ENCODE peak calls at places on chromosome 9, in five cellular contexts. X, C, O, H and I are unnamed samples.

GRCh38 chr9:33209394-33209793 is 30.6 kb upstream of the SPINK4 start:
- DNase-seq in C (no peak), X (no peak), H (no peak), O (no peak), I (no peak)

GRCh38 chr9:98805506-98806272 is 1.8 kb upstream of the GALNT12 start:
- DNase-seq in X (no peak), H (no peak), C (peak), O (peak), I (no peak)

GRCh38 chr9:73441223-73441622 is 289.6 kb downstream of the ANXA1 start:
- DNase-seq in C (no peak), O (no peak), H (no peak), X (no peak), I (no peak)

GRCh38 chr9:108620767-108621166 is 235.0 kb downstream of the ACTL7B start:
- DNase-seq in C (peak), O (peak), X (no peak), H (no peak), I (peak)

GRCh38 chr9:131020388-131020787 is 11.4 kb downstream of the LAMC3 start:
- DNase-seq in X (peak), O (peak), H (no peak), C (peak), I (peak)

GRCh38 chr9:41229408-41230401 is 40.6 kb upstream of the ZNG1F start:
- DNase-seq in H (no peak), X (no peak), C (peak), O (peak), I (peak)

GRCh38 chr9:127637322-127637847 is 25.3 kb downstream of the STXBP1 start:
- DNase-seq in H (peak), C (peak), X (peak), O (peak), I (peak)

GRCh38 chr9:97315550-97315949 is 8.1 kb downstream of the CCDC180 start:
- DNase-seq in H (no peak), O (peak), C (peak), X (peak), I (no peak)

GRCh38 chr9:4417578-4418325 is 72.5 kb upstream of the SLC1A1 start:
- DNase-seq in O (peak), H (no peak), X (peak), C (peak), I (no peak)

GRCh38 chr9:137167752-137168574 is 1.9 kb downstream of the LRRC26 start:
- DNase-seq in H (no peak), X (no peak), C (no peak), O (no peak), I (no peak)

GRCh38 chr9:137170486-137171148 is 766 bp upstream of the LRRC26 start:
- DNase-seq in C (no peak), X (no peak), H (no peak), O (no peak), I (no peak)

GRCh38 chr9:137169764-137170460 is at the start of gene LRRC26:
- DNase-seq in H (no peak), X (no peak), O (no peak), C (no peak), I (no peak)

GRCh38 chr9:137168575-137168906 is 1.3 kb downstream of the LRRC26 start:
- DNase-seq in H (no peak), O (no peak), C (no peak), X (no peak), I (no peak)

DNA sequence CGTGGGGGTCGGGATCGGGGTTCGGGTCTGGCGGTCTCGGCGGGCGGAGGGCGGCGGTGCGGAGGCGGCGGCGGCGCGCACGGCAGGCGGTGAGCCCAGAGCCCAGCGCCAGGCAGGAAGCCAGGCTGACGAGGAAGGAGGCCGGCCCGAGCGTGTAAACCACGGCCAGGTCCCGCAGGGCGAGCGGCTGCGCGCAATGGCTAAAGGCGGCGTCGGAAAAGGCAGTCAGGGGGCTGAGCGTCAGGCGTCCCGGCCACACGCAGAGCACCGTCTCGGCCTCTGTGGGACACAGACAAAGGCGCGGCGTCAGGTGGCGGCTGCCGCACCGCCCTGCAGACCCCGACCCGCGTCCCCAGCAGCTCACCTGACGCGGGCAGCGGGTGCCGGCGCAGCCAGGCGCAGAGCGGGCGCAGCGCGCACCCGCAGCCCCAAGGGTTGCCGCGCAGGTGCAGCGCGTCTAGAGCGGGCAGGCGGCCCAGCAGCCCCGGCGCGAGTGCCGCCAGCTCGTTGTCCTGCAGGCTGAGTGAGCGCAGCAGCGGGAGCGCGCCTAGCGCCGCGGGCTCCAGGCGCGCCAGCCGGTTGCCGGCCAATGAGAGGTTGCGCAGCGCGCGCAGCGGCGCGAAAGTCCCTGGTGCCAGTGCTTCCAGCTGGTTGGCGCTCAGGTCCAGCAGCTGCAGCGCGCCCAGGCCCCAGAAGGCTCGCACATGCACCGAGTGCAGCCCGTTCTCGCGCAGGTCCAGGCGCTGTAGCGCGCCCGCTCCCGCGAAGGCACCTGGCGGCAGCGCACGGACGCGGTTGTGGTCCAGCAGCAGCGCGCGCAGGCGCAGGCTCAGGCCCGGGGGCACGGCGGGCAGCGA is 716 bp downstream of the LRRC26 start:
- DNase-seq in X (no peak), C (peak), H (no peak), O (peak), I (peak)
- H3K4me3 ChIP-seq in X (no peak), C (no peak), H (peak), O (no peak), I (no peak)

GRCh38 chr9:37992924-37993349 is 76.1 kb downstream of the SHB start:
- DNase-seq in O (no peak), X (no peak), H (no peak), C (no peak), I (no peak)
- TF ChIP-seq CTCF in O (no peak), X (no peak), H (no peak), C (no peak), I (no peak)

DNA sequence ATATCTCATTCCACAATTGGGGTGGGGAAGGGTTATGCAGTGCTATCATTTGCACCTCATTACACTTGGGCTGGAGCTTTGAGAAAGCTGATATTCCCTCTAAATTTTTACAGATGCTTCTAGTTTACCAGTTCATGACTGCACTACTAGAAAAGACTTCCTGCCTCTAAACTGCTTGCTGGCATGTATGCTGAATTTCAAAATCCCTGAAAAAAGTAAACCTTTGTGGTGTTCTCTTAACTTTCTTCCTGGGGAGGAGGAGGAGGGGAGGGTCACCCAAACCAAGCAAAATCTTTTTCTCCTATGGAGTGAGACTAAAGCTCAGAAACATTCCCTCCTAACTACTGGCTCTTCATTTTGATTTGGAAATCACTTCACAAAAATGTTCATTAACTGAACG is 45.1 kb downstream of the BNC2 start:
- DNase-seq in C (peak), H (peak), O (peak), X (peak), I (peak)
- H3K4me3 ChIP-seq in C (no peak), H (peak), O (peak), X (no peak), I (no peak)

GRCh38 chr9:101463397-101463796 is 27.8 kb upstream of the ALDOB start:
- DNase-seq in O (peak), H (no peak), X (no peak), C (peak), I (peak)

GRCh38 chr9:101468116-101468515 is 32.5 kb upstream of the ALDOB start:
- DNase-seq in H (no peak), O (no peak), X (no peak), C (no peak), I (no peak)

GRCh38 chr9:101466863-101467262 is 31.3 kb upstream of the ALDOB start:
- DNase-seq in X (no peak), H (no peak), O (no peak), C (no peak), I (no peak)

GRCh38 chr9:101467690-101468089 is 32.1 kb upstream of the ALDOB start:
- DNase-seq in O (no peak), C (no peak), X (no peak), H (no peak), I (no peak)

GRCh38 chr9:101465330-101465915 is 29.8 kb upstream of the ALDOB start:
- DNase-seq in X (peak), C (peak), H (peak), O (peak), I (peak)
- TF ChIP-seq CTCF in X (peak), C (peak), H (peak), O (peak), I (peak)

GRCh38 chr9:132784286-132784820 is 93.7 kb downstream of the AK8 start:
- DNase-seq in O (no peak), H (no peak), X (no peak), C (no peak), I (no peak)

GRCh38 chr9:132787748-132788159 is 90.3 kb downstream of the AK8 start:
- DNase-seq in X (no peak), O (no peak), C (no peak), H (no peak), I (no peak)

GRCh38 chr9:132791699-132792240 is 86.3 kb downstream of the AK8 start:
- DNase-seq in C (no peak), O (no peak), H (no peak), X (no peak), I (no peak)

GRCh38 chr9:132789706-132790105 is 88.4 kb downstream of the AK8 start:
- DNase-seq in C (no peak), O (no peak), X (no peak), H (no peak), I (no peak)

GRCh38 chr9:132788378-132788777 is 89.7 kb downstream of the AK8 start:
- DNase-seq in C (no peak), X (no peak), H (no peak), O (no peak), I (no peak)
- H3K4me3 ChIP-seq in C (no peak), X (no peak), H (no peak), O (no peak), I (no peak)

DNA sequence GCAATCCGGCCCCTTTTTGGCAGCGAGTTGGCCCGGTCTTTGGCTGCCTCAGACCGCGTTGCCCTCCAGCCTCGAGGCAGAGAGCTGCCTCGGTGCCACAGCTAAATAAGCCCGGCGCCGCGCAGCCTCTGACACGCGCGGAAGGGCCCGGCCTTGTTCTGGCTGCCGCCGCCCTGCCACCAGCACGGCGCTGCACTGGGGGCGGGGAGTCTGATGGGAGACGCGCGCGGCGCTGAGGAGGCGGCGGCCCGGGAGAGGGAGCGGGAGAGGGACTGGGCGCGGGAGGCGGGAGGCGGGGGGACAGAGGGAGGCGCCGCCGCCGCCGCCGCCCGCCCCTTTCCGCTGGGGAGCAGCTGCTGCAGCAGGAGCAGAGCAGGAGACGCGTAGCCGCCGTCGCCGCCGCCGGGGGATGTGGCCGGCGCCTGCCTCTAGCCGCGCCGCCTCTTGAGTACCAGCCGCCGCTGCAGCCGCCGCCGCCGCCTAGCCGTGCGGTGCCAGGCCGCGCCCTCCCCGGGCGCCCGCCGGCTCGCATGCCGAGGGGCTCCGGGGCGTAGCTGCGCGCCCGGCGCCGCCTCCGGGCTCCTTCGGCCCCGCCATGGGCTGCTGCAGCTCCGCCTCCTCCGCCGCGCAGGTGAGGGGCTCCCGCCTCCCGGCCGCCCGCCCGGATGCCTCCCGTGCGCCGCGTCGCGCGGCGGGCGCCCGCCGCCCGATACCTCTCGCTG is at the start of gene SLC44A1:
- DNase-seq in H (peak), O (peak), X (peak), C (peak), I (peak)
- TF ChIP-seq CTCF in H (no peak), O (no peak), X (no peak), C (no peak), I (no peak)

GRCh38 chr9:20623748-20624124 is 1.4 kb upstream of the MLLT3 start:
- DNase-seq in H (no peak), X (no peak), O (peak), C (no peak), I (no peak)

GRCh38 chr9:20620658-20621552 is 1.4 kb downstream of the MLLT3 start:
- DNase-seq in X (no peak), O (peak), C (peak), H (no peak), I (peak)

GRCh38 chr9:20623021-20623747 is 885 bp upstream of the MLLT3 start:
- DNase-seq in C (no peak), O (peak), H (no peak), X (no peak), I (no peak)

GRCh38 chr9:20622330-20623020 is at the start of gene MLLT3:
- DNase-seq in O (peak), X (peak), C (peak), H (peak), I (peak)

DNA sequence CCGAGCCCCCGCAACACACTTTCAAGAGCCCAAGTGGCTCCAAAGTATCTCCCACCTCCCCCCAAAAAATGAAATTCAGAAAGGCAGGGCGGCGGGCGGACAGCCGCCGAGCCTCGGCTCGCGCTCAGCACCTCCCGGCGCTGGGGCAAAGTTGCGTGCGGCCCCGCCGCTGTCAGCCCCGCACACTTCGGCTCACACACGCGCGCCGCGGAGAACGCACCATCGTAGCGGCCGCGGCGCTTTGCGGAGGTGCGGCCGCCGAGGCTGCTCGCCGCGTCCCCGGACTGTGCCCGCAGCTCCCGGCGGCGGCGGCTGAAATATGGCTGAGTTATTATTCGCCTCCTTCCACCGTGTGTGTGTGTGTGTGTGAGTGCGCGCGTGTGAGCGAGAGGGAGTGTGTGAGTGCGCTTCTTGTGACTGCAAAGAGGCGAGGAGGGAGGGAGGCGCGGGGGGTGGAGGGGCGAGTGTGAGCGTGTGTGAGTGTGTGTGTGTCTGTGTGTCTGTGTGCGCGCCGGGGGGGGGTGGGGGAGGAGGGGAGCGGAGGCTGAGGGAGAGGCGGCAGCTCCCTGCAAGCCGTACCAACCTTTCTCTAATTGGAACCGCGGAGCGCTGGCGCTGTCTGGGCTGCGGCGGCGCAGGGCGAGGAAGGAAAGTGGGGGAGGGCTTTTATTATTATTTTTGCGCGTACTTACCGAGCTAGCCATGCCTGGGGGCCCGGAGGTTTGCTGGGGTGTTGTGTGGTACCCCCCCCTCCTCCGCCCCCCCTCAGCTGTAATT is 558 bp downstream of the MLLT3 start:
- DNase-seq in C (peak), H (peak), O (peak), X (no peak), I (peak)
- H3K4me3 ChIP-seq in C (peak), H (peak), O (peak), X (peak), I (peak)

DNA sequence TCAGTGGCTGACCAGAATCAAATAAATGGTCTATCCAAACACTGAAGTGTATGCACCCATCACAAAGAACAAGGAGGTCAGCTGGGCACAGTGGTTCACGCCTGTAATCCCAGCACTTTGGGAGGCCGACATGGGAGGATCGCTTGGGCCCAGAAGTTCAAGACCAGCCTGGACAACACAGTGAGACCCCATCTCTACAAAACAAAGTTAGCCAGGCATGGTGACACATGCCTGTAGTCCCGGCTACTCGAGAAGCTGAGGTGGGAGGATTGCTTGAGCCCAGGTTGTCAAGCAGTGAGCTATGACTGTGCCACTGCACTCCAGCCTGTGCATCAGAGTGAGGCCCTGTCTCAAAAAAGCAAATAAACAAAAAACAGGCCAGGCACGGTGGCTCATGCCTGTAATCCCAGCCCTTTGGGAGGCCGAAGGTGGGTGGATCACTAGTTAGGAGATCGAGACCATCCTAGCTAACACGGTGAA is 40.5 kb downstream of the SEMA4D start:
- DNase-seq in O (no peak), H (no peak), C (no peak), X (no peak), I (no peak)
- TF ChIP-seq CTCF in O (no peak), H (no peak), C (no peak), X (no peak), I (no peak)